ENCODE peak calls at places on chromosomes 11 and 22, in four cellular contexts. J, Q, T and C are unnamed samples.

GRCh38 chr11:419248-420005 is 4.6 kb upstream of the SIGIRR start:
- DNase-seq in J (no peak), Q (no peak), T (no peak), C (no peak)

GRCh38 chr11:877565-877964 is 33.0 kb downstream of the CHID1 start:
- DNase-seq in J (no peak), Q (no peak), T (no peak), C (no peak)

GRCh38 chr22:25177895-25178294 is 21.8 kb upstream of the CRYBB3 start:
- DNase-seq in J (no peak), Q (no peak), T (no peak), C (no peak)

GRCh38 chr22:31969789-31970489 is 25.6 kb downstream of the YWHAH start:
- DNase-seq in J (peak), Q (peak), T (peak), C (peak)

GRCh38 chr22:42932857-42933782 is 76.0 kb upstream of the ARFGAP3 start:
- DNase-seq in J (no peak), Q (no peak), T (no peak), C (no peak)

GRCh38 chr22:38030311-38031133 is 26.7 kb upstream of the PICK1 start:
- DNase-seq in J (no peak), Q (peak), T (no peak), C (no peak)

GRCh38 chr11:75946531-75947530 is 131.8 kb downstream of the UVRAG start:
- DNase-seq in J (no peak), Q (no peak), T (peak), C (peak)

GRCh38 chr22:43964314-43964857 is 9.1 kb downstream of the SAMM50 start:
- DNase-seq in J (no peak), Q (no peak), T (no peak), C (no peak)

GRCh38 chr11:128916646-128917045 is 25.5 kb downstream of the KCNJ5 start:
- DNase-seq in J (no peak), Q (no peak), T (no peak), C (no peak)

GRCh38 chr11:1906146-1906545 is 13.4 kb upstream of the TNNT3 start:
- DNase-seq in J (no peak), Q (no peak), T (no peak), C (no peak)

GRCh38 chr22:24834845-24835570 is 29.0 kb downstream of the SGSM1 start:
- DNase-seq in J (no peak), Q (no peak), T (peak), C (no peak)

GRCh38 chr11:64558065-64558745 is 32.8 kb upstream of the SLC22A12 start:
- DNase-seq in J (no peak), Q (no peak), T (no peak), C (no peak)

GRCh38 chr11:71215372-71215965 is 36.9 kb downstream of the SHANK2 start:
- DNase-seq in J (no peak), Q (no peak), T (no peak), C (no peak)

GRCh38 chr11:1373536-1374214 is 16.1 kb upstream of the BRSK2 start:
- DNase-seq in J (no peak), Q (no peak), T (no peak), C (no peak)

GRCh38 chr22:48581821-48582469 is 1245.7 kb downstream of the BRD1 start:
- DNase-seq in J (no peak), Q (peak), T (no peak), C (no peak)

GRCh38 chr11:45078236-45079074 is 68.0 kb upstream of the PRDM11 start:
- DNase-seq in J (no peak), Q (no peak), T (no peak), C (no peak)

GRCh38 chr22:36493690-36494110 is 12.3 kb upstream of the TXN2 start:
- DNase-seq in J (no peak), Q (no peak), T (peak), C (no peak)

GRCh38 chr11:123302751-123303195 is 107.7 kb upstream of the CLMP start:
- DNase-seq in J (no peak), Q (no peak), T (no peak), C (no peak)

GRCh38 chr22:19105867-19106802 is 16.1 kb downstream of the DGCR2 start:
- DNase-seq in J (no peak), Q (no peak), T (no peak), C (no peak)

GRCh38 chr11:62974848-62975522 is 9.8 kb downstream of the SLC22A6 start:
- DNase-seq in J (peak), Q (no peak), T (peak), C (peak)

GRCh38 chr22:23217171-23218052 is 37.1 kb downstream of the BCR start:
- DNase-seq in J (peak), Q (no peak), T (no peak), C (no peak)

GRCh38 chr11:120667281-120667680 is 155.7 kb downstream of the GRIK4 start:
- DNase-seq in J (no peak), Q (no peak), T (no peak), C (no peak)

GRCh38 chr22:36294293-36294620 is 41.3 kb downstream of the APOL1 start:
- DNase-seq in J (no peak), Q (no peak), T (no peak), C (no peak)

GRCh38 chr22:37058917-37059701 is 7.6 kb downstream of the KCTD17 start:
- DNase-seq in J (no peak), Q (no peak), T (no peak), C (no peak)

GRCh38 chr11:64659417-64660144 is 63.4 kb downstream of the NRXN2 start:
- DNase-seq in J (no peak), Q (no peak), T (no peak), C (no peak)

GRCh38 chr11:103842795-103843194 is 193.6 kb upstream of the DDI1 start:
- DNase-seq in J (no peak), Q (no peak), T (no peak), C (no peak)

GRCh38 chr11:114880458-114880857 is 202.1 kb downstream of the NXPE2 start:
- DNase-seq in J (no peak), Q (no peak), T (no peak), C (no peak)

GRCh38 chr11:75668508-75669297 is at the start of gene MAP6:
- DNase-seq in J (peak), Q (peak), T (no peak), C (peak)

GRCh38 chr11:110318638-110319404 is 22.4 kb upstream of the RDX start:
- DNase-seq in J (no peak), Q (no peak), T (no peak), C (no peak)

GRCh38 chr11:116276051-116277044 is 496.4 kb downstream of the BUD13 start:
- DNase-seq in J (peak), Q (peak), T (peak), C (peak)

GRCh38 chr11:125379565-125380343 is 116.3 kb downstream of the FEZ1 start:
- DNase-seq in J (no peak), Q (no peak), T (no peak), C (no peak)

GRCh38 chr11:69012092-69013008 is 696 bp downstream of the MRGPRF start:
- DNase-seq in J (peak), Q (no peak), T (no peak), C (no peak)

GRCh38 chr11:102566112-102566511 is 35.6 kb upstream of the MMP7 start:
- DNase-seq in J (no peak), Q (no peak), T (no peak), C (no peak)

GRCh38 chr11:88484873-88485621 is 147.5 kb upstream of the CTSC start:
- DNase-seq in J (no peak), Q (no peak), T (peak), C (no peak)